ENCODE peak calls at places on chromosomes 4 and X, in five cellular contexts. R, X, Z, J and S are unnamed samples.

GRCh38 chr4:87406462-87406861 is 15.5 kb upstream of the HSD17B11 start:
- DNase-seq in Z (no peak), J (no peak), R (no peak), X (peak; percentile 69), S (peak; percentile 43)

GRCh38 chr4:174490356-174490969 is 31.8 kb downstream of the HPGD start:
- DNase-seq in J (peak; percentile 14), X (no peak), Z (peak; percentile 22), R (no peak), S (no peak)

GRCh38 chr4:150072906-150073714 is 5.1 kb upstream of the DCLK2 start:
- DNase-seq in R (no peak), X (no peak), J (peak; percentile 53), Z (peak; percentile 67), S (no peak)

GRCh38 chr4:140839888-140840790 is 84.0 kb upstream of the TBC1D9 start:
- DNase-seq in Z (no peak), R (no peak), X (no peak), J (no peak), S (no peak)

GRCh38 chr4:40264995-40265909 is 68.4 kb downstream of the RHOH start:
- DNase-seq in R (peak; percentile 54), J (no peak), X (peak; percentile 78), Z (no peak), S (peak; percentile 77)

GRCh38 chr4:60962286-60962685 is 237.8 kb upstream of the ADGRL3 start:
- DNase-seq in J (no peak), R (no peak), Z (no peak), X (no peak), S (no peak)

GRCh38 chr4:151573945-151574344 is 165.0 kb downstream of the FHIP1A start:
- DNase-seq in Z (no peak), R (no peak), J (peak; percentile 25), X (no peak), S (no peak)

GRCh38 chr4:6480532-6481088 is 8.2 kb upstream of the PPP2R2C start:
- DNase-seq in R (no peak), J (no peak), Z (no peak), X (no peak), S (no peak)

GRCh38 chr4:185726931-185727330 is 85.1 kb downstream of the SORBS2 start:
- DNase-seq in R (no peak), J (no peak), Z (no peak), X (no peak), S (no peak)

GRCh38 chr4:14294611-14295010 is 667.1 kb upstream of the BOD1L1 start:
- DNase-seq in Z (no peak), R (no peak), J (no peak), X (no peak), S (no peak)

GRCh38 chr4:38204317-38205060 is 244.3 kb downstream of the PTTG2 start:
- DNase-seq in J (no peak), R (no peak), X (no peak), Z (no peak), S (no peak)

GRCh38 chr4:146033149-146033548 is 94.5 kb upstream of the ZNF827 start:
- DNase-seq in J (no peak), X (no peak), R (no peak), Z (no peak), S (no peak)

GRCh38 chrX:106863697-106864096 is 39.4 kb downstream of the RIPPLY1 start:
- DNase-seq in X (no peak), R (no peak), Z (no peak), J (no peak), S (no peak)

GRCh38 chr4:42703776-42704175 is 46.9 kb upstream of the ATP8A1 start:
- DNase-seq in R (no peak), Z (no peak), J (no peak), X (no peak), S (no peak)